ENCODE peak calls at places on chromosomes 5 and 9, in seven cellular contexts. G, Y, D, C, W, M and A are unnamed samples.

GRCh38 chr5:104179057-104179456 is 616.5 kb upstream of the NUDT12 start:
- DNase-seq in C (peak; percentile 29), D (peak; percentile 77), Y (no peak), M (peak; percentile 18), G (peak; percentile 16), W (no peak), A (peak; percentile 79)

GRCh38 chr9:134455951-134456739 is 129.9 kb downstream of the RXRA start:
- DNase-seq in M (no peak), W (peak; percentile 84), C (peak; percentile 91), D (peak; percentile 99), G (peak; percentile 91), Y (peak; percentile 97), A (peak; percentile 83)

GRCh38 chr5:132826424-132827082 is 3.9 kb downstream of the SHROOM1 start:
- DNase-seq in M (no peak), C (no peak), W (no peak), D (no peak), G (no peak), Y (no peak), A (no peak)

GRCh38 chr5:34564706-34565235 is 91.4 kb upstream of the RAI14 start:
- DNase-seq in D (peak; percentile 85), W (no peak), C (peak; percentile 45), G (peak; percentile 42), M (no peak), Y (no peak), A (no peak)

GRCh38 chr5:65548281-65548680 is 14.7 kb downstream of the CENPK start:
- DNase-seq in C (no peak), Y (no peak), G (no peak), M (no peak), W (no peak), D (no peak), A (no peak)

GRCh38 chr5:946720-947625 is 54.3 kb downstream of the TRIP13 start:
- DNase-seq in M (no peak), C (no peak), Y (no peak), G (no peak), D (no peak), W (no peak), A (no peak)

GRCh38 chr5:99795026-99795425 is 740.1 kb upstream of the FAM174A start:
- DNase-seq in W (no peak), M (no peak), Y (no peak), C (no peak), G (no peak), D (no peak), A (no peak)

GRCh38 chr5:169071-169727 is 22.1 kb upstream of the LRRC14B start:
- DNase-seq in D (peak; percentile 90), M (no peak), C (peak; percentile 94), Y (no peak), W (no peak), G (peak; percentile 75), A (no peak)

GRCh38 chr9:69671291-69671903 is 774 bp downstream of the APBA1 start:
- DNase-seq in G (no peak), M (no peak), C (peak; percentile 32), D (no peak), W (no peak), Y (no peak), A (no peak)

GRCh38 chr9:72808446-72808768 is 144.4 kb downstream of the ALDH1A1 start:
- DNase-seq in D (no peak), G (no peak), Y (no peak), C (no peak), M (no peak), W (no peak), A (no peak)

GRCh38 chr5:160929343-160929742 is 77.3 kb upstream of the ATP10B start:
- DNase-seq in W (no peak), C (no peak), G (no peak), D (no peak), M (no peak), Y (no peak), A (no peak)

GRCh38 chr9:37531699-37532098 is 44.5 kb downstream of the FBXO10 start:
- DNase-seq in M (no peak), C (no peak), W (no peak), D (no peak), G (no peak), Y (no peak), A (no peak)